ENCODE peak calls at places on chromosomes 1 and 21, in six cellular contexts. V is NCI-H1092 treated with DMSO at 0.1 percent for 48 hours; H is iris pigment epithelial cell; U is stimulated activated CD4-positive, alpha-beta T cell treated with anti-CD3 and anti-CD28 coated beads, TNF-alpha, amount 100 ng/mL, for 24 hours; Q is neuronal stem cell; C is EL. F is an unnamed sample.

GRCh38 chr21:42784896-42785451 is 94.4 kb downstream of the WDR4 start:
- DNase-seq in C (no peak), U (no peak), H (no peak), V (no peak), Q (no peak), F (no peak)

GRCh38 chr1:42742617-42743301 is 2.7 kb upstream of the CLDN19 start:
- DNase-seq in H (no peak), V (no peak), Q (no peak), U (no peak), C (no peak), F (no peak)

GRCh38 chr1:57017717-57018116 is 51.9 kb upstream of the C8B start:
- DNase-seq in Q (no peak), C (peak; percentile 8), U (no peak), V (no peak), H (no peak), F (no peak)

GRCh38 chr1:9362488-9362887 is 69.8 kb downstream of the SPSB1 start:
- DNase-seq in V (no peak), U (no peak), H (no peak), C (no peak), Q (no peak), F (no peak)

GRCh38 chr21:33268392-33268735 is 2.2 kb downstream of the IL10RB start:
- DNase-seq in Q (no peak), H (no peak), V (no peak), U (no peak), C (no peak), F (no peak)

GRCh38 chr21:26849428-26850115 is 4.4 kb upstream of the ADAMTS1 start:
- DNase-seq in V (peak; percentile 18), H (peak; percentile 61), Q (peak; percentile 43), U (no peak), C (peak; percentile 67), F (no peak)

GRCh38 chr1:246267896-246268295 is 239.2 kb downstream of the SMYD3 start:
- DNase-seq in U (no peak), C (no peak), V (no peak), Q (peak; percentile 23), H (no peak), F (no peak)

GRCh38 chr1:231594123-231594522 is 32.5 kb upstream of the DISC1 start:
- DNase-seq in U (no peak), Q (no peak), V (no peak), H (no peak), C (no peak), F (no peak)

GRCh38 chr1:109090415-109091195 is at the start of gene TMEM167B:
- DNase-seq in U (peak; percentile 73), H (peak; percentile 99), Q (peak; percentile 84), C (peak; percentile 93), V (peak; percentile 91), F (peak; percentile 75)

GRCh38 chr1:58649555-58649954 is 50.3 kb downstream of the MYSM1 start:
- DNase-seq in H (no peak), V (no peak), C (peak; percentile 8), Q (no peak), U (no peak), F (peak; percentile 4)

GRCh38 chr1:116710326-116711060 is 43.0 kb upstream of the IGSF3 start:
- DNase-seq in C (no peak), H (no peak), V (peak; percentile 67), Q (no peak), U (no peak), F (no peak)

GRCh38 chr1:171219751-171220385 is 28.4 kb upstream of the FMO1 start:
- DNase-seq in C (peak; percentile 91), H (peak; percentile 90), Q (peak; percentile 80), U (no peak), V (no peak), F (no peak)

GRCh38 chr1:202561726-202562442 is 148.4 kb downstream of the SYT2 start:
- DNase-seq in C (no peak), Q (no peak), V (no peak), U (no peak), H (no peak), F (no peak)

GRCh38 chr1:202058001-202058908 is 47.9 kb downstream of the ELF3 start:
- DNase-seq in H (peak; percentile 55), Q (no peak), V (no peak), C (peak; percentile 68), U (no peak), F (no peak)

GRCh38 chr1:114108741-114109255 is 44.9 kb downstream of the SYT6 start:
- DNase-seq in C (peak; percentile 30), H (peak; percentile 39), V (no peak), Q (no peak), U (no peak), F (no peak)

GRCh38 chr1:65214340-65215027 is 66.5 kb downstream of the AK4 start:
- DNase-seq in U (no peak), Q (no peak), C (no peak), H (no peak), V (no peak), F (no peak)

GRCh38 chr1:232183802-232184201 is 446.1 kb downstream of the SIPA1L2 start:
- DNase-seq in H (no peak), U (no peak), V (no peak), C (no peak), Q (no peak), F (no peak)

GRCh38 chr1:58841455-58841854 is 57.6 kb upstream of the JUN start:
- DNase-seq in C (no peak), Q (no peak), U (no peak), V (no peak), H (peak; percentile 35), F (no peak)

GRCh38 chr1:201771466-201771865 is 57.5 kb upstream of the IPO9 start:
- DNase-seq in U (no peak), V (no peak), Q (no peak), C (no peak), H (peak; percentile 95), F (no peak)

GRCh38 chr1:153768316-153769126 is 6.7 kb upstream of the SLC27A3 start:
- DNase-seq in U (no peak), Q (no peak), H (no peak), C (no peak), V (no peak), F (no peak)

GRCh38 chr1:156123356-156124196 is 9.1 kb downstream of the LMNA start:
- DNase-seq in H (peak; percentile 97), V (peak; percentile 97), C (peak; percentile 98), U (no peak), Q (peak; percentile 51), F (peak; percentile 47)